ENCODE peak calls at places on chromosome 2, in six cellular contexts. One of them, this sample, is unnamed.

GRCh38 chr2:24228470-24228869 is 53.6 kb downstream of the FAM228A start:
- DNase-seq in amygdala: peak; percentile 11
- DNase-seq in CD4-positive, CD25-positive, alpha-beta regulatory T cell: no peak
- DNase-seq in HFFc6: peak; percentile 13
- DNase-seq in NCI-H1417: no peak
- DNase-seq in A549: peak; percentile 25
- DNase-seq in this sample: no peak

GRCh38 chr2:240796543-240797499 is 23.2 kb downstream of the KIF1A start:
- DNase-seq in amygdala: no peak
- DNase-seq in A549: no peak
- DNase-seq in CD4-positive, CD25-positive, alpha-beta regulatory T cell: no peak
- DNase-seq in HFFc6: no peak
- DNase-seq in NCI-H1417: no peak
- DNase-seq in this sample: peak; percentile 3

GRCh38 chr2:40033781-40034180 is 254.7 kb upstream of the THUMPD2 start:
- DNase-seq in NCI-H1417: no peak
- DNase-seq in HFFc6: no peak
- DNase-seq in CD4-positive, CD25-positive, alpha-beta regulatory T cell: no peak
- DNase-seq in amygdala: no peak
- DNase-seq in A549: no peak
- DNase-seq in this sample: no peak

GRCh38 chr2:40256649-40257048 is 195.2 kb downstream of the SLC8A1 start:
- DNase-seq in HFFc6: no peak
- DNase-seq in NCI-H1417: peak; percentile 25
- DNase-seq in A549: peak; percentile 26
- DNase-seq in CD4-positive, CD25-positive, alpha-beta regulatory T cell: no peak
- DNase-seq in amygdala: no peak
- DNase-seq in this sample: no peak

GRCh38 chr2:95005726-95006125 is 19.8 kb upstream of the MAL start:
- DNase-seq in CD4-positive, CD25-positive, alpha-beta regulatory T cell: no peak
- DNase-seq in NCI-H1417: no peak
- DNase-seq in amygdala: no peak
- DNase-seq in HFFc6: no peak
- DNase-seq in A549: no peak
- DNase-seq in this sample: no peak

GRCh38 chr2:225282858-225283693 is 116.4 kb upstream of the NYAP2 start:
- DNase-seq in HFFc6: peak; percentile 54
- DNase-seq in amygdala: no peak
- DNase-seq in CD4-positive, CD25-positive, alpha-beta regulatory T cell: no peak
- DNase-seq in A549: peak; percentile 24
- DNase-seq in NCI-H1417: peak; percentile 27
- DNase-seq in this sample: peak; percentile 42

GRCh38 chr2:120885749-120886148 is 150.1 kb downstream of the GLI2 start:
- DNase-seq in CD4-positive, CD25-positive, alpha-beta regulatory T cell: no peak
- DNase-seq in A549: no peak
- DNase-seq in amygdala: no peak
- DNase-seq in HFFc6: no peak
- DNase-seq in NCI-H1417: no peak
- DNase-seq in this sample: no peak

GRCh38 chr2:15334650-15335326 is 226.3 kb downstream of the NBAS start:
- DNase-seq in CD4-positive, CD25-positive, alpha-beta regulatory T cell: no peak
- DNase-seq in amygdala: no peak
- DNase-seq in NCI-H1417: peak; percentile 37
- DNase-seq in A549: no peak
- DNase-seq in HFFc6: peak; percentile 47
- DNase-seq in this sample: no peak

GRCh38 chr2:46009772-46010171 is 287.4 kb upstream of the EPAS1 start:
- DNase-seq in A549: no peak
- DNase-seq in amygdala: no peak
- DNase-seq in CD4-positive, CD25-positive, alpha-beta regulatory T cell: no peak
- DNase-seq in NCI-H1417: no peak
- DNase-seq in HFFc6: peak; percentile 30
- DNase-seq in this sample: no peak

GRCh38 chr2:230974096-230974913 is 21.6 kb upstream of the SPATA3 start:
- DNase-seq in HFFc6: peak; percentile 59
- DNase-seq in NCI-H1417: no peak
- DNase-seq in CD4-positive, CD25-positive, alpha-beta regulatory T cell: peak; percentile 43
- DNase-seq in A549: no peak
- DNase-seq in amygdala: no peak
- DNase-seq in this sample: no peak

GRCh38 chr2:129728251-129728972 is 251.1 kb upstream of the RAB6C start:
- DNase-seq in NCI-H1417: no peak
- DNase-seq in HFFc6: no peak
- DNase-seq in amygdala: no peak
- DNase-seq in CD4-positive, CD25-positive, alpha-beta regulatory T cell: no peak
- DNase-seq in A549: no peak
- DNase-seq in this sample: no peak

GRCh38 chr2:71846669-71847291 is 300.9 kb downstream of the CYP26B1 start:
- DNase-seq in NCI-H1417: no peak
- DNase-seq in A549: no peak
- DNase-seq in CD4-positive, CD25-positive, alpha-beta regulatory T cell: no peak
- DNase-seq in amygdala: no peak
- DNase-seq in HFFc6: peak; percentile 62
- DNase-seq in this sample: no peak

GRCh38 chr2:52794611-52795010 is 973.0 kb upstream of the CHAC2 start:
- DNase-seq in NCI-H1417: no peak
- DNase-seq in CD4-positive, CD25-positive, alpha-beta regulatory T cell: no peak
- DNase-seq in amygdala: no peak
- DNase-seq in A549: no peak
- DNase-seq in HFFc6: no peak
- DNase-seq in this sample: no peak

GRCh38 chr2:47178359-47178758 is 23.3 kb upstream of the STPG4 start:
- DNase-seq in HFFc6: no peak
- DNase-seq in CD4-positive, CD25-positive, alpha-beta regulatory T cell: no peak
- DNase-seq in amygdala: no peak
- DNase-seq in NCI-H1417: no peak
- DNase-seq in A549: no peak
- DNase-seq in this sample: no peak

GRCh38 chr2:96959406-96960110 is 26.8 kb downstream of the FAM178B start:
- DNase-seq in NCI-H1417: no peak
- DNase-seq in amygdala: no peak
- DNase-seq in HFFc6: no peak
- DNase-seq in A549: no peak
- DNase-seq in CD4-positive, CD25-positive, alpha-beta regulatory T cell: no peak
- DNase-seq in this sample: no peak

GRCh38 chr2:46416739-46417403 is 62.5 kb upstream of the TMEM247 start:
- DNase-seq in HFFc6: no peak
- DNase-seq in NCI-H1417: no peak
- DNase-seq in amygdala: no peak
- DNase-seq in A549: no peak
- DNase-seq in CD4-positive, CD25-positive, alpha-beta regulatory T cell: no peak
- DNase-seq in this sample: no peak

GRCh38 chr2:240930631-240931318 is 24.6 kb downstream of the CROCC2 start:
- DNase-seq in A549: no peak
- DNase-seq in NCI-H1417: no peak
- DNase-seq in HFFc6: no peak
- DNase-seq in CD4-positive, CD25-positive, alpha-beta regulatory T cell: no peak
- DNase-seq in amygdala: no peak
- DNase-seq in this sample: no peak

GRCh38 chr2:224178085-224178484 is 139.0 kb upstream of the SERPINE2 start:
- DNase-seq in HFFc6: no peak
- DNase-seq in amygdala: no peak
- DNase-seq in CD4-positive, CD25-positive, alpha-beta regulatory T cell: no peak
- DNase-seq in A549: no peak
- DNase-seq in NCI-H1417: peak; percentile 13
- DNase-seq in this sample: no peak

GRCh38 chr2:85799215-85799956 is 45.6 kb downstream of the ATOH8 start:
- DNase-seq in HFFc6: no peak
- DNase-seq in A549: peak; percentile 59
- DNase-seq in CD4-positive, CD25-positive, alpha-beta regulatory T cell: no peak
- DNase-seq in amygdala: no peak
- DNase-seq in NCI-H1417: no peak
- DNase-seq in this sample: peak; percentile 9

GRCh38 chr2:4673025-4673489 is 969.7 kb downstream of the DCDC2C start:
- DNase-seq in HFFc6: no peak
- DNase-seq in A549: peak; percentile 72
- DNase-seq in NCI-H1417: peak; percentile 75
- DNase-seq in CD4-positive, CD25-positive, alpha-beta regulatory T cell: no peak
- DNase-seq in amygdala: no peak
- DNase-seq in this sample: no peak

GRCh38 chr2:173898178-173898668 is 67.0 kb downstream of the SP3 start:
- DNase-seq in HFFc6: no peak
- DNase-seq in amygdala: no peak
- DNase-seq in A549: no peak
- DNase-seq in NCI-H1417: no peak
- DNase-seq in CD4-positive, CD25-positive, alpha-beta regulatory T cell: no peak
- DNase-seq in this sample: no peak

GRCh38 chr2:84631047-84631446 is 114.7 kb downstream of the DNAH6 start:
- DNase-seq in A549: peak; percentile 54
- DNase-seq in amygdala: no peak
- DNase-seq in NCI-H1417: no peak
- DNase-seq in CD4-positive, CD25-positive, alpha-beta regulatory T cell: no peak
- DNase-seq in HFFc6: peak; percentile 54
- DNase-seq in this sample: no peak

GRCh38 chr2:48417843-48418838 is 111.8 kb upstream of the STON1 start:
- DNase-seq in CD4-positive, CD25-positive, alpha-beta regulatory T cell: no peak
- DNase-seq in amygdala: no peak
- DNase-seq in HFFc6: no peak
- DNase-seq in NCI-H1417: no peak
- DNase-seq in A549: no peak
- DNase-seq in this sample: no peak

GRCh38 chr2:234993547-234993981 is 41.7 kb downstream of the SH3BP4 start:
- DNase-seq in A549: no peak
- DNase-seq in HFFc6: no peak
- DNase-seq in amygdala: no peak
- DNase-seq in CD4-positive, CD25-positive, alpha-beta regulatory T cell: no peak
- DNase-seq in NCI-H1417: no peak
- DNase-seq in this sample: peak; percentile 56

GRCh38 chr2:151808258-151809072 is 19.8 kb downstream of the ARL5A start:
- DNase-seq in NCI-H1417: peak; percentile 12
- DNase-seq in CD4-positive, CD25-positive, alpha-beta regulatory T cell: no peak
- DNase-seq in A549: peak; percentile 27
- DNase-seq in amygdala: no peak
- DNase-seq in HFFc6: peak; percentile 25
- DNase-seq in this sample: no peak

GRCh38 chr2:235584269-235585007 is 90.6 kb downstream of the AGAP1 start:
- DNase-seq in A549: no peak
- DNase-seq in HFFc6: no peak
- DNase-seq in CD4-positive, CD25-positive, alpha-beta regulatory T cell: no peak
- DNase-seq in NCI-H1417: no peak
- DNase-seq in amygdala: no peak
- DNase-seq in this sample: no peak

This sample was measured in body of pancreas.